ENCODE peak calls at places on chromosomes 4 and X, in four cellular contexts. K, L, O and F are unnamed samples.

GRCh38 chrX:26442340-26442739 is 226.4 kb downstream of the MAGEB5 start:
- DNase-seq in K (no peak), L (peak), O (peak), F (no peak)

GRCh38 chr4:83556836-83557235 is 20.9 kb downstream of the GPAT3 start:
- DNase-seq in K (no peak), L (no peak), O (no peak), F (no peak)

GRCh38 chr4:89803915-89804314 is 33.0 kb downstream of the SNCA start:
- DNase-seq in K (no peak), L (peak), O (no peak), F (no peak)

GRCh38 chr4:10085828-10086505 is 30.6 kb downstream of the WDR1 start:
- DNase-seq in K (no peak), L (no peak), O (no peak), F (no peak)

GRCh38 chr4:118765399-118765798 is 70.5 kb downstream of the SEC24D start:
- DNase-seq in K (no peak), L (peak), O (no peak), F (no peak)

GRCh38 chrX:119685225-119686066 is 7.5 kb downstream of the SEPTIN6 start:
- DNase-seq in K (no peak), L (peak), O (peak), F (no peak)

GRCh38 chrX:3712080-3712869 is 1.2 kb downstream of the PRKX start:
- DNase-seq in K (no peak), L (peak), O (peak), F (no peak)

GRCh38 chr4:2363056-2363719 is 55.3 kb downstream of the ZFYVE28 start:
- DNase-seq in K (peak), L (no peak), O (no peak), F (peak)

GRCh38 chr4:107736924-107737448 is 17.0 kb upstream of the PAPSS1 start:
- DNase-seq in K (no peak), L (peak), O (peak), F (no peak)

GRCh38 chrX:123835661-123836371 is 24.0 kb upstream of the XIAP start:
- DNase-seq in K (no peak), L (peak), O (no peak), F (no peak)

GRCh38 chrX:57772637-57773036 is 92.6 kb upstream of the NLRP2B start:
- DNase-seq in K (no peak), L (no peak), O (no peak), F (no peak)

GRCh38 chr4:78684196-78685079 is 91.7 kb upstream of the BMP2K start:
- DNase-seq in K (no peak), L (peak), O (no peak), F (no peak)

GRCh38 chr4:6250235-6250983 is 19.2 kb upstream of the WFS1 start:
- DNase-seq in K (no peak), L (peak), O (peak), F (no peak)

GRCh38 chrX:71081348-71082148 is 13.4 kb upstream of the SNX12 start:
- DNase-seq in K (no peak), L (peak), O (no peak), F (no peak)

GRCh38 chrX:116246261-116246660 is 75.7 kb downstream of the AGTR2 start:
- DNase-seq in K (no peak), L (no peak), O (no peak), F (no peak)

GRCh38 chr4:26199566-26199965 is 121.2 kb upstream of the RBPJ start:
- DNase-seq in K (no peak), L (no peak), O (no peak), F (no peak)

GRCh38 chr4:26196567-26196966 is 124.2 kb upstream of the RBPJ start:
- DNase-seq in K (no peak), L (no peak), O (no peak), F (no peak)

GRCh38 chr4:26194764-26195163 is 126.0 kb upstream of the RBPJ start:
- DNase-seq in K (no peak), L (no peak), O (no peak), F (no peak)

GRCh38 chr4:26201119-26201518 is 119.7 kb upstream of the RBPJ start:
- DNase-seq in K (no peak), L (no peak), O (peak), F (no peak)

DNA sequence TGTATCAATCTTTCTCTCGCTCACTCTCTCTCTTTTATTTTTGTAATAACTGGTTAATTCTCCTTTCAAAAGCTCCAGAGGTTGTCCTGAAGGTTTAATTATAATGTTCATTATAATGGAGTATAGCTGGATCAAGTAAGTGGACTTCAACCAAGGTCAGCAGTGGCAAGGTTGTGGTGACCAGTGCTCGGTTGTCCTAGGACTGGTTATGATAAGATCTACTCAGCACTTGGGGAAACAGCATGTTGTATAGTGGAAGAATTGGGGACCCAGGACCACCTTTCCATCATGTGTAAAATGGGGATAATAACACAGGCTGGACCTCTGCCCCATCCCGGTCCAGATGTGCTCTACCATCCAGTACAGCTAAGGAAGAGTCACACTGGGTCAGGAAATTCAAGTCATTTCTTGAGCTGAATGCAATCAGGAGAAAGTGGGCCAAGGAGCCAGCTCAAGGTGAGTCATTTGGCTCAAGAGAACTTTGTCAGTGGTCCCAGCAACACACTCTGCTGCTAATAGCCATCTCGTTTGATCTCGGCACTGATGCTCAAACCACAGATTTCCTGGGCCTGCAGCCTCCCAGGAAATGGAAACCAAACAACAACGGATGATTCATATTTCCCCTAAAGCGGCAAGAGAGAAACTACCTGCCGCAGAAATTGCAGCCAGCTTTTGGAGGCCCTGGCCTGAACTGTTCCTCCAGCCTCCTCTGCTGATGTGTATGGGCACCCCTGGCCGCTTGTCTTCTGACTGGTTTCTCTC is 123.6 kb upstream of the RBPJ start:
- DNase-seq in K (peak), L (no peak), O (peak), F (no peak)
- TF ChIP-seq POLR2AphosphoS5 in K (no peak), L (no peak), O (no peak), F (no peak)

GRCh38 chr4:146368209-146368608 is 153.5 kb downstream of the SLC10A7 start:
- DNase-seq in K (no peak), L (peak), O (no peak), F (no peak)
- TF ChIP-seq POLR2AphosphoS5 in K (no peak), L (no peak), O (no peak), F (no peak)

GRCh38 chr4:164977243-164978164 is at the start of gene TRIM61:
- DNase-seq in K (no peak), L (no peak), O (no peak), F (no peak)
- TF ChIP-seq POLR2AphosphoS5 in K (no peak), L (no peak), O (no peak), F (no peak)

DNA sequence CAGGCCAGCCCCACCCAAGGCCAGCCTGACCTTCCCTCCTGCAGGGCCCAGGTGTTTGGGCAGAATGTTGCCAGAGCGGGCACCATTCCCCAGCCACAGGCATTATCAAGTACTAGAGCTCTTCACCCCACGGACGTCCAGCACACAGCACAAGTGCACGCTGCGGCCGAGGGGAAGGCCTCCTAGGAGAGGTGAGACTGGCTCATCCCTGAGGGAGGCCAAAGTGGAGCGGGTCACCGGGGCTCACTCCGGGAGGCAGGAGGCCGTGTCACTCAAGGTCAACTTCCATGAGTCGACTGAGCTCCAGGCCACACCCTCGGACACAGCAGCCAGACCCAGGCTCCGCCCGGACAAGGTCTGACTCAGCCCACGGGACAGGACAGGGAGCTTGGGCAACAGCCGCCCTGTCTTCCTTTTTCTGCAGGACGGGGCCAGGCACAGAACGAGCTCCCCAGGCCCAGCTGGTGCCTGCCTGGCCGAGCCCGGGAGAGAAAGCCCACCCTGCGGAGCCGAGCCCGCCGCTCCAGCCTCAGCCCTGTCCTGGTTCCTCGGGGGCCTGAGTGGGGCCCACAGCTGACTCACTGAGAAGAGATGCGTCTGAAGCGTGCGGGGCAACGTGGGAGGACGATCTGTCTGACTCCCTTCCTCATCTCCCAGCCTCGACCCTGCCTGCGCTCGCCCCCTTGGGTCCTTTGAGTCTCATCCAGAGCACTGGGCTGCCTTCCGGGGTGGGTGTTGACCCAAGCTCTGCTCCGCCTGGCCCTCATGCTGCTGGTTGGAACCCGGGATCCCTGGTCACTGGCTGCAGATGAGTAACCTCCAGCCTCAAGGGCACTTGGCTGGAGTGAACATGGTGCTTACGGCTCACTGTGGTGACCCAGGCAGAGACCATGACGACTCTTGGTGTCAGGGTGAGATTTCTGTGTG is 1.6 kb downstream of the SLC49A3 start:
- DNase-seq in K (peak), L (peak), O (peak), F (peak)
- TF ChIP-seq POLR2AphosphoS5 in K (no peak), L (no peak), O (no peak), F (no peak)

GRCh38 chrX:102155806-102156179 is at the start of gene BEX5:
- DNase-seq in K (peak), L (peak), O (no peak), F (no peak)
- TF ChIP-seq POLR2AphosphoS5 in K (peak), L (no peak), O (no peak), F (peak)